ENCODE peak calls at places on chromosome 20, in seven cellular contexts. K, C, M, Y, G, H and W are unnamed samples.

GRCh38 chr20:55079917-55080316 is 604.5 kb downstream of the DOK5 start:
- DNase-seq in K (no peak), C (no peak), M (no peak), Y (no peak), G (no peak), H (no peak), W (no peak)

GRCh38 chr20:43334080-43334479 is 123.6 kb upstream of the SRSF6 start:
- DNase-seq in K (no peak), C (no peak), M (no peak), Y (no peak), G (no peak), H (no peak), W (no peak)

GRCh38 chr20:31593221-31594001 is 11.7 kb upstream of the ID1 start:
- DNase-seq in K (peak), C (peak), M (peak), Y (no peak), G (no peak), H (peak), W (no peak)

GRCh38 chr20:31595654-31596411 is 9.3 kb upstream of the ID1 start:
- DNase-seq in K (peak), C (peak), M (peak), Y (peak), G (peak), H (no peak), W (peak)

GRCh38 chr20:35462351-35462750 is 7.0 kb downstream of the CEP250 start:
- DNase-seq in K (no peak), C (no peak), M (no peak), Y (no peak), G (no peak), H (peak), W (no peak)

GRCh38 chr20:48143435-48144081 is 358.3 kb upstream of the SULF2 start:
- DNase-seq in K (no peak), C (no peak), M (no peak), Y (no peak), G (no peak), H (no peak), W (no peak)

GRCh38 chr20:20233041-20233514 is 134.8 kb upstream of the INSM1 start:
- DNase-seq in K (peak), C (no peak), M (no peak), Y (peak), G (no peak), H (peak), W (no peak)

GRCh38 chr20:35773154-35773751 is 1.4 kb downstream of the PHF20 start:
- DNase-seq in K (peak), C (no peak), M (no peak), Y (no peak), G (no peak), H (peak), W (peak)

GRCh38 chr20:93641-94040 is 6.2 kb downstream of the DEFB125 start:
- DNase-seq in K (no peak), C (no peak), M (no peak), Y (no peak), G (no peak), H (no peak), W (no peak)

GRCh38 chr20:24843443-24843715 is 105.7 kb upstream of the CST7 start:
- DNase-seq in K (no peak), C (no peak), M (no peak), Y (no peak), G (no peak), H (no peak), W (no peak)
- H3K4me2 ChIP-seq in K (no peak), C (no peak), M (no peak), Y (no peak), G (no peak), H (no peak), W (no peak)

GRCh38 chr20:33993800-33994623 is at the start of gene RALY:
- DNase-seq in K (peak), C (peak), M (peak), Y (peak), G (peak), H (peak), W (peak)

GRCh38 chr20:33991498-33991897 is 2.2 kb upstream of the RALY start:
- DNase-seq in K (no peak), C (no peak), M (no peak), Y (no peak), G (no peak), H (no peak), W (no peak)

GRCh38 chr20:33992923-33993799 is 550 bp upstream of the RALY start:
- DNase-seq in K (peak), C (peak), M (peak), Y (peak), G (peak), H (peak), W (peak)

GRCh38 chr20:33994624-33994913 is 858 bp downstream of the RALY start:
- DNase-seq in K (no peak), C (no peak), M (no peak), Y (no peak), G (no peak), H (no peak), W (no peak)

GRCh38 chr20:33992145-33992922 is 1.4 kb upstream of the RALY start:
- DNase-seq in K (no peak), C (no peak), M (no peak), Y (no peak), G (no peak), H (no peak), W (peak)
- TF ChIP-seq POLR2AphosphoS5 in K (no peak), C (no peak), M (no peak), Y (no peak), G (no peak), H (no peak), W (no peak)

GRCh38 chr20:4797275-4797674 is 75.6 kb downstream of the PRND start:
- DNase-seq in K (no peak), C (no peak), M (no peak), Y (no peak), G (no peak), H (no peak), W (no peak)
- H3K4me2 ChIP-seq in K (no peak), C (no peak), M (no peak), Y (no peak), G (no peak), H (no peak), W (no peak)

GRCh38 chr20:8756410-8756809 is 312.5 kb upstream of the PLCB4 start:
- DNase-seq in K (peak), C (peak), M (peak), Y (no peak), G (no peak), H (no peak), W (no peak)
- TF ChIP-seq POLR2AphosphoS5 in K (no peak), C (no peak), M (no peak), Y (peak), G (no peak), H (no peak), W (no peak)

GRCh38 chr20:63651942-63652191 is 1.4 kb downstream of the STMN3 start:
- DNase-seq in K (no peak), C (no peak), M (no peak), Y (peak), G (no peak), H (peak), W (peak)
- H3K4me2 ChIP-seq in K (no peak), C (peak), M (peak), Y (peak), G (peak), H (peak), W (peak)

GRCh38 chr20:12219798-12220197 is 302.1 kb downstream of the BTBD3 start:
- DNase-seq in K (no peak), C (no peak), M (no peak), Y (no peak), G (no peak), H (no peak), W (no peak)
- TF ChIP-seq POLR2AphosphoS5 in K (no peak), C (no peak), M (no peak), Y (no peak), G (no peak), H (no peak), W (no peak)

DNA sequence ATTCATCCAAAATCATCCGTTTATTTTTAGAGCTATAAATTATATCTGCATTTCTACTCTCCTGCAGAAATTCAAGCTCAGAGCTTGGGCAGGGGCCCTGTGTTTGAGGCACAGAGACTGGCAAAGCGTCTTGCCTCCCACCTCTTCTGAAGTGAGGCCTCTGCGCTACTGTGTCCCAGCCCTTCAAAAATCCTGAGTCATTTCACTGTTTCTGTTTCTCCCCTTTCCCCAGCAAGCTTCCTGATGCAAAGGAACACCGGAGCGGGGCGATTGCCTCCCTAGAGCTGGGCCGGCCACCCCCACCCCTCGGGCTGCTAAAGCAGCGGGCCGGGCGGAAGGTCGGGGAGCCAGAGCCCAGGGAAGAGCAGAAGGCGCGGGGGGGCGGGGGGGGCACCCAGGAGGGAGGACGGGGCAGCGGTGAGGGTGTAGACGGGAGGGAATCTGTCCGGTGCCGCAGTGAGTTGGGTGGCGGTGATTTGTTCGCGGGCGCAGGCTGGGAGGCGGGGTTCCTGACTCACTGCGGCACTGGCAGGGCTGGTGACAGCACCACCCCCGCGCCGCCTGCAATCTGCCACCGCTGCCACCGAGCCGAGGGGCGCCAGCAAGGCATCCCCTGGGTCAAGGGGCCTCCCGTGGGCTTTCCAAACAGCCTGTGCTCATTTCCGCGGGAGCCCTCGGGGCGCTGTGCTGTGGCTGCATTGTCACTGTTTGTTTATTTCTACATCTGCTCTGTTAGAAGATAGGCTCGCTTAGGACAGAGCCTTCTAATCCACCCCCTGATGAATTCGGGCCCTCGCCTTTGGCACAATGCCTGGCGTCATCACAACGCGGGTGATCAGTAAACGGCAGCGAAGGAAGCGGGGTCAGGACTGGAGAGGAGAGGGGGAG is 46.5 kb upstream of the SNAP25 start:
- DNase-seq in K (peak), C (no peak), M (no peak), Y (peak), G (peak), H (no peak), W (peak)
- H3K4me2 ChIP-seq in K (peak), C (peak), M (no peak), Y (peak), G (peak), H (no peak), W (peak)

GRCh38 chr20:63481503-63481902 is 9.0 kb upstream of the KCNQ2 start:
- DNase-seq in K (no peak), C (no peak), M (no peak), Y (no peak), G (no peak), H (no peak), W (no peak)
- TF ChIP-seq POLR2AphosphoS5 in K (no peak), C (no peak), M (no peak), Y (no peak), G (no peak), H (no peak), W (no peak)

GRCh38 chr20:52598306-52598705 is 373.9 kb upstream of the TSHZ2 start:
- DNase-seq in K (no peak), C (no peak), M (no peak), Y (no peak), G (no peak), H (no peak), W (no peak)

GRCh38 chr20:52592567-52592966 is 379.6 kb upstream of the TSHZ2 start:
- DNase-seq in K (no peak), C (no peak), M (no peak), Y (no peak), G (no peak), H (no peak), W (no peak)

GRCh38 chr20:52593634-52594033 is 378.5 kb upstream of the TSHZ2 start:
- DNase-seq in K (no peak), C (no peak), M (no peak), Y (no peak), G (no peak), H (no peak), W (no peak)

GRCh38 chr20:52595492-52595891 is 376.7 kb upstream of the TSHZ2 start:
- DNase-seq in K (no peak), C (no peak), M (no peak), Y (no peak), G (no peak), H (no peak), W (no peak)

GRCh38 chr20:52596261-52596660 is 375.9 kb upstream of the TSHZ2 start:
- DNase-seq in K (no peak), C (no peak), M (no peak), Y (no peak), G (no peak), H (no peak), W (no peak)
- H3K4me2 ChIP-seq in K (no peak), C (no peak), M (no peak), Y (no peak), G (no peak), H (no peak), W (no peak)

DNA sequence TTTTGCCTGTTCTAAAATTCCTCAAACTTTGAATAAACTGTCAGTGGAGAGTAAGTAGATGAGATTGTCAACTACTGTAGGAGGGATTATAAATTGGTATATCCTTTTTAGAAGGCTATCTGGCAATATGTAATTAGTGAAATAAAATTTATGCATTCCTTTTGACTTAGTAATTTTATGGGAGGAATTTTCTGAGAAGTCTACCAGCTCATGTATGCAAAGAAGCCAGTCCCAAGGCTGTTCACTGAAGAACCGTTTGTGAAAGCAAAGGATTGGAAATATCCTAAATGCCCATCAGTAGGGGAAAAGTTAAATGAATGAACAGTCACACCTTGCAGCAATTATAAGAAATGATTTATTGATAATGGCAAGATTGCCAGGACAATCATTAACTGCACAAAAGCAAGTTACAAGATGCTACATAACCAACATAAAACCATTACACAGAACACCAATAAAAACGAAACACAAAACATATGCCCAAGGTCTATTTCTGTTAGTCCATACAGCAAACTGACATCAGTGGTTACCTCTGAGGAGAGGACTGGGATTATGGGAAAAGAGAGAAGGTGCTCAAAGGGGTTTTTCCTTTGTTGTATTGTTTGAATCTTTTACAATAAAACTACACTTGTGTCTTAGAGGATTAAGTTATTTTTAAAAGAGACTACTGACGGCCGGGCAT is 4.6 kb upstream of the DSTN start:
- DNase-seq in K (no peak), C (no peak), M (no peak), Y (no peak), G (no peak), H (no peak), W (no peak)
- TF ChIP-seq POLR2AphosphoS5 in K (no peak), C (no peak), M (no peak), Y (no peak), G (no peak), H (no peak), W (no peak)